ENCODE peak calls at places on chromosome 22, in seven cellular contexts. One of them, this sample, is unnamed.
A peak's percentile ranks its signal among the peaks of the same experiment; 100 is the strongest.

GRCh38 chr22:24695958-24696511 is 78.5 kb downstream of the PIWIL3 start:
- DNase-seq in H1: no peak
- DNase-seq in H9: peak; percentile 66
- DNase-seq in neuronal stem cell: no peak
- DNase-seq in trophoblast cell: no peak
- DNase-seq in mesendoderm: peak; percentile 82
- DNase-seq in mesenchymal stem cell: peak; percentile 51
- DNase-seq in this sample: peak; percentile 69

GRCh38 chr22:37472418-37473006 is 13.7 kb downstream of the MFNG start:
- DNase-seq in H1: no peak
- DNase-seq in neuronal stem cell: no peak
- DNase-seq in mesenchymal stem cell: peak; percentile 36
- DNase-seq in trophoblast cell: no peak
- DNase-seq in mesendoderm: peak; percentile 53
- DNase-seq in H9: peak; percentile 63
- DNase-seq in this sample: peak; percentile 28

GRCh38 chr22:37484115-37485005 is 1.8 kb downstream of the MFNG start:
- DNase-seq in H9: no peak
- DNase-seq in mesenchymal stem cell: no peak
- DNase-seq in H1: no peak
- DNase-seq in mesendoderm: no peak
- DNase-seq in neuronal stem cell: no peak
- DNase-seq in trophoblast cell: no peak
- DNase-seq in this sample: no peak

GRCh38 chr22:26168934-26169311 is 339 bp upstream of the SEZ6L start:
- DNase-seq in trophoblast cell: no peak
- DNase-seq in mesendoderm: peak; percentile 65
- DNase-seq in H9: peak; percentile 47
- DNase-seq in H1: no peak
- DNase-seq in mesenchymal stem cell: no peak
- DNase-seq in neuronal stem cell: no peak
- DNase-seq in this sample: no peak

GRCh38 chr22:43018615-43019014 is 3.7 kb upstream of the PACSIN2 start:
- DNase-seq in H1: no peak
- DNase-seq in trophoblast cell: no peak
- DNase-seq in mesenchymal stem cell: no peak
- DNase-seq in mesendoderm: no peak
- DNase-seq in H9: no peak
- DNase-seq in neuronal stem cell: no peak
- DNase-seq in this sample: no peak

GRCh38 chr22:40922484-40923303 is 28.5 kb upstream of the RBX1 start:
- DNase-seq in H9: no peak
- DNase-seq in H1: no peak
- DNase-seq in mesenchymal stem cell: peak; percentile 74
- DNase-seq in mesendoderm: peak; percentile 43
- DNase-seq in neuronal stem cell: peak; percentile 42
- DNase-seq in trophoblast cell: peak; percentile 91
- DNase-seq in this sample: peak; percentile 72

GRCh38 chr22:50469377-50470305 is 5.2 kb downstream of the SBF1 start:
- DNase-seq in mesendoderm: peak; percentile 80
- DNase-seq in neuronal stem cell: no peak
- DNase-seq in trophoblast cell: no peak
- DNase-seq in mesenchymal stem cell: peak; percentile 29
- DNase-seq in H1: peak; percentile 57
- DNase-seq in H9: peak; percentile 84
- DNase-seq in this sample: peak; percentile 13

GRCh38 chr22:45227645-45228400 is 12.9 kb downstream of the KIAA0930 start:
- DNase-seq in mesendoderm: no peak
- DNase-seq in mesenchymal stem cell: no peak
- DNase-seq in H9: peak; percentile 28
- DNase-seq in H1: no peak
- DNase-seq in trophoblast cell: no peak
- DNase-seq in neuronal stem cell: no peak
- DNase-seq in this sample: no peak

GRCh38 chr22:26646158-26646557 is 11.2 kb upstream of the MIAT start:
- DNase-seq in H1: no peak
- DNase-seq in mesenchymal stem cell: no peak
- DNase-seq in H9: no peak
- DNase-seq in trophoblast cell: no peak
- DNase-seq in neuronal stem cell: no peak
- DNase-seq in mesendoderm: peak; percentile 36
- DNase-seq in this sample: peak; percentile 55

GRCh38 chr22:39596601-39597000 is 26.0 kb downstream of the CACNA1I start:
- DNase-seq in H1: no peak
- DNase-seq in trophoblast cell: no peak
- DNase-seq in mesenchymal stem cell: no peak
- DNase-seq in H9: no peak
- DNase-seq in neuronal stem cell: no peak
- DNase-seq in mesendoderm: no peak
- DNase-seq in this sample: no peak

DNA sequence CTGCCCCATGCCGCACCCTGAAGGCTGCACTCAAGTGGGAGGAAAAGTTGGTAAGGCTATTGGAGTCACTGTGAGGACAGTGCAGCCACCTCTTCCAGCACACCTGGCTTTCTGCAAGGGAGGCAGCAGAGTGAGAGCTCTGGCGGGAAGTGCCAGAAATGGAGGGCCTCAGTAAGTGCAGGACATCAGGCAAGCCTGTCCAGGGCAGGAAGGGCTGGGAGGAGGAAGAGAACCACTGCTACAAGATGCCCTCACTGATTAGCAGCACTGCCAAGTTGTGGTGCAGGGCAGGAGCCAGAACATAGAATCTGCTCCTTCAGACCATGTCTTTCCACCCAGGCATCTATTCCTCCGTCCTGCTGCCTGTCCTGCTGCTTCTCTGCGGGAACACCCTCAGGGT is 61.2 kb upstream of the CLTCL1 start:
- DNase-seq in mesenchymal stem cell: no peak
- DNase-seq in trophoblast cell: no peak
- DNase-seq in H9: no peak
- DNase-seq in neuronal stem cell: no peak
- DNase-seq in mesendoderm: no peak
- DNase-seq in H1: no peak
- DNase-seq in this sample: no peak
- H2BK5ac ChIP-seq in mesenchymal stem cell: no peak overlapping the region
- H2BK5ac ChIP-seq in trophoblast cell: no peak overlapping the region
- H2BK5ac ChIP-seq in H9: no peak overlapping the region
- H2BK5ac ChIP-seq in neuronal stem cell: no peak overlapping the region
- H2BK5ac ChIP-seq in mesendoderm: no peak overlapping the region
- H2BK5ac ChIP-seq in H1: no peak overlapping the region
- H2BK5ac ChIP-seq in this sample: no peak overlapping the region

DNA sequence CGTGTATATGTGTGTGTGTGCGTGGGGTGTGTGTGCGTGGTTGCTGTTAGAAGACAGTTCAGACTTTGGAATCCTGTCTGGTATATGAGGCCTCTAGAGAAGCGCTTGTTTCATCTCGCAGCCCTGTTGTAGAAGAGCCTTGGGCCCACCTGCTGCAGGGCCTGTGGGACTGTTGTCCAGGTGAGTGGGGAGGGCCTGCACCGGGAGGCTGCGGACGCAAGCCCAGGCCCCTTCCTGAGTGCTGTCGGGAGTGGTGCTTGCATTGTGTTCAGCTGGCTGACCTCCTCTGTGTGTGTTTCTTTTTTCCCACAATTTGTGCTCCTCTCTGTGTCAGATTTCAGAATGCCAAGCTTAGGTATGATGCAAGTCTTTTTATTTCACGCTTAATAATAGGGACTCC is 128.4 kb downstream of the TBC1D22A start:
- DNase-seq in mesendoderm: no peak
- DNase-seq in neuronal stem cell: no peak
- DNase-seq in H1: no peak
- DNase-seq in trophoblast cell: no peak
- DNase-seq in H9: no peak
- DNase-seq in mesenchymal stem cell: no peak
- DNase-seq in this sample: no peak
- H4K8ac ChIP-seq in mesendoderm: no peak overlapping the region
- H4K8ac ChIP-seq in neuronal stem cell: no peak overlapping the region
- H4K8ac ChIP-seq in H1: no peak overlapping the region
- H4K8ac ChIP-seq in trophoblast cell: no peak overlapping the region
- H4K8ac ChIP-seq in H9: no peak overlapping the region
- H4K8ac ChIP-seq in mesenchymal stem cell: no peak overlapping the region
- H4K8ac ChIP-seq in this sample: no peak overlapping the region

GRCh38 chr22:31064369-31064768 is 16.7 kb upstream of the SMTN start:
- DNase-seq in H9: no peak
- DNase-seq in mesenchymal stem cell: no peak
- DNase-seq in neuronal stem cell: no peak
- DNase-seq in trophoblast cell: no peak
- DNase-seq in H1: no peak
- DNase-seq in mesendoderm: no peak
- DNase-seq in this sample: no peak

GRCh38 chr22:31068970-31069369 is 12.1 kb upstream of the SMTN start:
- DNase-seq in H9: no peak
- DNase-seq in H1: no peak
- DNase-seq in mesendoderm: no peak
- DNase-seq in trophoblast cell: no peak
- DNase-seq in neuronal stem cell: no peak
- DNase-seq in mesenchymal stem cell: no peak
- DNase-seq in this sample: no peak
- H2BK5ac ChIP-seq in H9: no peak overlapping the region
- H2BK5ac ChIP-seq in H1: no peak overlapping the region
- H2BK5ac ChIP-seq in mesendoderm: no peak overlapping the region
- H2BK5ac ChIP-seq in trophoblast cell: no peak overlapping the region
- H2BK5ac ChIP-seq in neuronal stem cell: no peak overlapping the region
- H2BK5ac ChIP-seq in mesenchymal stem cell: no peak overlapping the region
- H2BK5ac ChIP-seq in this sample: no peak overlapping the region

DNA sequence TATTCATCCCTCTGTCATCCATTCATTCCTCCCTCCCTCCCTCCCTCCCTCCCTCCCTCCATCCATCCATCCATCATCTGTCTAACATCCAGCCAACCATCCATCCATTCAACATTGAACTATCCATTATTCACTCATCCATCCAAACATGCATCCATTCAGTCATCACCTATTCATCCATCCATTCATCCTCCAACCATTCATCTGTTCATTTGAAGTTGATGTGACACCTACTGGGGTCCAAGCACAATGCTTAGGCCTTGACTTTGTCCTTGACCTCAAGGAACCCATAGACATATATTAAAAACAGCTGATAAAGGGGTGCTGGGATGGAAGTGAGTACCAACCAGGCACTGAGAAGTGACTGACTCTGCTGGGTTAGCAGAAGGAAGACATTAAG is 26.6 kb downstream of the BCR start:
- DNase-seq in H1: no peak
- DNase-seq in mesenchymal stem cell: no peak
- DNase-seq in mesendoderm: no peak
- DNase-seq in neuronal stem cell: no peak
- DNase-seq in H9: no peak
- DNase-seq in trophoblast cell: no peak
- DNase-seq in this sample: no peak
- H4K8ac ChIP-seq in H1: no peak overlapping the region
- H4K8ac ChIP-seq in mesenchymal stem cell: no peak overlapping the region
- H4K8ac ChIP-seq in mesendoderm: no peak overlapping the region
- H4K8ac ChIP-seq in neuronal stem cell: no peak overlapping the region
- H4K8ac ChIP-seq in H9: no peak overlapping the region
- H4K8ac ChIP-seq in trophoblast cell: no peak overlapping the region
- H4K8ac ChIP-seq in this sample: no peak overlapping the region

DNA sequence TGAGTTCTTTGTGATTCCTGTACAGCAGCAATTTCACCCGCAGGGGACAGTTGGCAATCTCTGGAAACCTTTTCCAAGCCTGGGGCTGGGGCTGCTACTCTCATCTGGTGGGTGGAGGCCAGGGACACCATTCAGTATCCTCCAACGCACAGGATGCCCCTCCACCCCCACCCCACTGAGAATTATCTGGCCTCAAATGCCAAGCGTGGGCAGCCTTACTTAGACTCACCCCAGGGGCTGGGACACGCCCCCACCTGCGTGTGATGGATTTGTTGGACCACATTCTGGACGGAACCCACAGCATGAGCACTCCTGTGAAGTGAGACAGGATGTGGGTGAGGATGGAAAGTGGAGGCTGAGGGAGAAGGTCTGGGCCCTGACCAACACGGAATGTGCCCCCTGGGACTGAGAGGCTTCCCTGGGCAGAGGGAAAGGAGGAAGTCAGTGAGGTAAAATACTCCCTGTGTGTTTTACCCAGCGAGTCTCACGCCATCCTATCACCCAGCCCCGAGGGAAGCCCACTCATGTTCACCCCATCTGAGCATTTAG is 13.7 kb downstream of the RASD2 start:
- DNase-seq in H9: no peak
- DNase-seq in mesenchymal stem cell: no peak
- DNase-seq in H1: no peak
- DNase-seq in mesendoderm: no peak
- DNase-seq in trophoblast cell: no peak
- DNase-seq in neuronal stem cell: no peak
- DNase-seq in this sample: no peak
- H2BK5ac ChIP-seq in H9: no peak overlapping the region
- H2BK5ac ChIP-seq in mesenchymal stem cell: no peak overlapping the region
- H2BK5ac ChIP-seq in H1: no peak overlapping the region
- H2BK5ac ChIP-seq in mesendoderm: no peak overlapping the region
- H2BK5ac ChIP-seq in trophoblast cell: no peak overlapping the region
- H2BK5ac ChIP-seq in neuronal stem cell: no peak overlapping the region
- H2BK5ac ChIP-seq in this sample: no peak overlapping the region

GRCh38 chr22:44214187-44214586 is 33.5 kb downstream of the PARVG start:
- DNase-seq in mesenchymal stem cell: no peak
- DNase-seq in mesendoderm: no peak
- DNase-seq in H9: no peak
- DNase-seq in trophoblast cell: no peak
- DNase-seq in neuronal stem cell: no peak
- DNase-seq in H1: no peak
- DNase-seq in this sample: no peak

GRCh38 chr22:44214764-44215163 is 34.0 kb downstream of the PARVG start:
- DNase-seq in trophoblast cell: no peak
- DNase-seq in neuronal stem cell: no peak
- DNase-seq in H1: no peak
- DNase-seq in H9: no peak
- DNase-seq in mesenchymal stem cell: no peak
- DNase-seq in mesendoderm: no peak
- DNase-seq in this sample: no peak

GRCh38 chr22:44213489-44214043 is 32.8 kb downstream of the PARVG start:
- DNase-seq in neuronal stem cell: no peak
- DNase-seq in H1: no peak
- DNase-seq in H9: no peak
- DNase-seq in mesenchymal stem cell: no peak
- DNase-seq in trophoblast cell: no peak
- DNase-seq in mesendoderm: no peak
- DNase-seq in this sample: no peak

GRCh38 chr22:44217346-44217745 is 36.6 kb downstream of the PARVG start:
- DNase-seq in H9: no peak
- DNase-seq in H1: no peak
- DNase-seq in mesendoderm: no peak
- DNase-seq in neuronal stem cell: no peak
- DNase-seq in trophoblast cell: no peak
- DNase-seq in mesenchymal stem cell: no peak
- DNase-seq in this sample: no peak

GRCh38 chr22:44215287-44215686 is 34.6 kb downstream of the PARVG start:
- DNase-seq in mesendoderm: no peak
- DNase-seq in trophoblast cell: no peak
- DNase-seq in H9: no peak
- DNase-seq in H1: no peak
- DNase-seq in mesenchymal stem cell: no peak
- DNase-seq in neuronal stem cell: no peak
- DNase-seq in this sample: no peak
- H4K8ac ChIP-seq in mesendoderm: no peak overlapping the region
- H4K8ac ChIP-seq in trophoblast cell: no peak overlapping the region
- H4K8ac ChIP-seq in H9: no peak overlapping the region
- H4K8ac ChIP-seq in H1: no peak overlapping the region
- H4K8ac ChIP-seq in mesenchymal stem cell: no peak overlapping the region
- H4K8ac ChIP-seq in neuronal stem cell: no peak overlapping the region
- H4K8ac ChIP-seq in this sample: no peak overlapping the region

GRCh38 chr22:22743128-22743760 is 98.8 kb downstream of the GGTLC2 start:
- DNase-seq in H9: no peak
- DNase-seq in trophoblast cell: no peak
- DNase-seq in neuronal stem cell: no peak
- DNase-seq in H1: no peak
- DNase-seq in mesendoderm: no peak
- DNase-seq in mesenchymal stem cell: no peak
- DNase-seq in this sample: no peak
- H2BK5ac ChIP-seq in H9: no peak overlapping the region
- H2BK5ac ChIP-seq in trophoblast cell: no peak overlapping the region
- H2BK5ac ChIP-seq in neuronal stem cell: no peak overlapping the region
- H2BK5ac ChIP-seq in H1: no peak overlapping the region
- H2BK5ac ChIP-seq in mesendoderm: no peak overlapping the region
- H2BK5ac ChIP-seq in mesenchymal stem cell: no peak overlapping the region
- H2BK5ac ChIP-seq in this sample: no peak overlapping the region

GRCh38 chr22:32801001-32801435 is 487 bp upstream of the TIMP3 start:
- DNase-seq in H9: peak; percentile 38
- DNase-seq in H1: no peak
- DNase-seq in trophoblast cell: peak; percentile 26
- DNase-seq in neuronal stem cell: no peak
- DNase-seq in mesenchymal stem cell: peak; percentile 44
- DNase-seq in mesendoderm: no peak
- DNase-seq in this sample: no peak
- H4K8ac ChIP-seq in H9: no peak overlapping the region
- H4K8ac ChIP-seq in H1: peak overlapping the region; percentile 73
- H4K8ac ChIP-seq in trophoblast cell: peak overlapping the region; percentile 55
- H4K8ac ChIP-seq in neuronal stem cell: no peak overlapping the region
- H4K8ac ChIP-seq in mesenchymal stem cell: peak overlapping the region; percentile 33
- H4K8ac ChIP-seq in mesendoderm: no peak overlapping the region
- H4K8ac ChIP-seq in this sample: peak overlapping the region; percentile 95

This sample was measured in IMR-90.